ENCODE peak calls at places on chromosomes 6 and 20, in five cellular contexts. V is activated CD4-positive, alpha-beta T cell treated with anti-CD3 and anti-CD28 coated beads, Interleukin-2, amount 50 U/mL, for 24 hours; U is AG10803; W is Kasumi-1; E is CD8-positive, alpha-beta memory T cell. X is an unnamed sample.

GRCh38 chr6:18171861-18172260 is 16.6 kb downstream of the KDM1B start:
- DNase-seq in E (no peak), V (no peak), W (no peak), U (peak; percentile 53), X (no peak)

GRCh38 chr6:17877196-17877889 is 110.1 kb downstream of the KIF13A start:
- DNase-seq in U (peak; percentile 67), E (no peak), V (no peak), W (no peak), X (peak; percentile 81)

GRCh38 chr6:165439928-165440554 is 130.6 kb upstream of the C6orf118 start:
- DNase-seq in U (peak; percentile 54), E (no peak), W (peak; percentile 35), V (no peak), X (no peak)

GRCh38 chr20:5557123-5557522 is 193.1 kb upstream of the SHLD1 start:
- DNase-seq in E (peak; percentile 52), W (peak; percentile 82), V (peak; percentile 20), U (peak; percentile 34), X (peak; percentile 39)

GRCh38 chr6:36333889-36334288 is 2.8 kb downstream of the BNIP5 start:
- DNase-seq in U (peak; percentile 21), W (no peak), V (no peak), E (no peak), X (peak; percentile 20)

GRCh38 chr20:37971561-37972127 is 61.6 kb downstream of the TTI1 start:
- DNase-seq in E (no peak), V (no peak), W (no peak), U (no peak), X (no peak)

GRCh38 chr6:105810105-105810921 is 275.8 kb upstream of the PRDM1 start:
- DNase-seq in E (no peak), U (peak; percentile 84), V (peak; percentile 49), W (peak; percentile 85), X (peak; percentile 95)

GRCh38 chr6:170271771-170272314 is 19.0 kb downstream of the DLL1 start:
- DNase-seq in U (no peak), V (peak; percentile 71), E (peak; percentile 84), W (peak; percentile 65), X (no peak)

GRCh38 chr6:53499094-53499493 is 45.8 kb downstream of the GCLC start:
- DNase-seq in W (no peak), U (no peak), V (no peak), E (no peak), X (no peak)

GRCh38 chr6:41073203-41073967 is 611 bp downstream of the NFYA start:
- DNase-seq in W (peak; percentile 73), U (peak; percentile 65), E (peak; percentile 88), V (peak; percentile 69), X (peak; percentile 81)

GRCh38 chr20:17794400-17794799 is 94.6 kb downstream of the BANF2 start:
- DNase-seq in U (no peak), V (no peak), E (no peak), W (no peak), X (no peak)

GRCh38 chr6:3291346-3291745 is 32.6 kb downstream of the PSMG4 start:
- DNase-seq in W (no peak), U (no peak), V (no peak), E (no peak), X (no peak)

GRCh38 chr20:49219091-49219923 is at the start of gene DDX27:
- DNase-seq in V (peak; percentile 96), U (peak; percentile 98), W (peak; percentile 98), E (peak; percentile 98), X (peak; percentile 99)

GRCh38 chr6:143673638-143674037 is 4.1 kb upstream of the PHACTR2 start:
- DNase-seq in E (no peak), V (no peak), U (peak; percentile 86), W (no peak), X (peak; percentile 74)

GRCh38 chr6:108165714-108166663 is at the start of gene NR2E1:
- DNase-seq in U (no peak), W (no peak), E (no peak), V (no peak), X (peak; percentile 32)

GRCh38 chr20:61634376-61634775 is 382.3 kb downstream of the CDH4 start:
- DNase-seq in W (no peak), V (no peak), U (no peak), E (no peak), X (no peak)

GRCh38 chr6:160837146-160837545 is 135.1 kb downstream of the PLG start:
- DNase-seq in W (no peak), E (no peak), U (no peak), V (no peak), X (no peak)

GRCh38 chr20:24943731-24944130 is 5.3 kb upstream of the CST7 start:
- DNase-seq in U (no peak), E (no peak), V (no peak), W (no peak), X (no peak)

GRCh38 chr20:47066484-47067270 is 172.0 kb downstream of the EYA2 start:
- DNase-seq in U (no peak), W (no peak), E (no peak), V (no peak), X (peak; percentile 32)

GRCh38 chr6:6251555-6252280 is 68.7 kb downstream of the F13A1 start:
- DNase-seq in E (no peak), V (no peak), U (peak; percentile 11), W (no peak), X (no peak)